ENCODE peak calls at places on chromosomes 7 and 10, in six cellular contexts. B is neuronal stem cell, F is H9, C is IMR-90, W is H1, S is mesenchymal stem cell. I is an unnamed sample.

GRCh38 chr7:139745330-139746143 is 32.3 kb downstream of the HIPK2 start:
- DNase-seq in F (no peak), W (no peak), B (no peak), S (peak), C (no peak), I (no peak)

GRCh38 chr7:41005381-41005901 is 697.4 kb downstream of the INHBA start:
- DNase-seq in S (peak), B (no peak), C (peak), F (no peak), W (no peak), I (peak)

GRCh38 chr10:75208177-75208576 is 2.4 kb upstream of the VDAC2 start:
- DNase-seq in B (no peak), S (peak), C (peak), W (no peak), F (no peak), I (peak)

GRCh38 chr10:46541017-46541661 is 15.3 kb downstream of the GPRIN2 start:
- DNase-seq in F (peak), C (no peak), B (peak), S (peak), W (no peak), I (no peak)

GRCh38 chr10:46550795-46551700 is 5.4 kb downstream of the GPRIN2 start:
- DNase-seq in W (no peak), S (no peak), B (no peak), F (peak), C (no peak), I (no peak)

GRCh38 chr7:126780993-126781392 is 471.7 kb downstream of the GRM8 start:
- DNase-seq in W (no peak), C (no peak), F (no peak), B (no peak), S (no peak), I (no peak)

GRCh38 chr10:7561216-7561893 is 105.4 kb downstream of the ITIH5 start:
- DNase-seq in C (no peak), S (no peak), F (peak), B (no peak), W (no peak), I (peak)

GRCh38 chr10:114151486-114151885 is 22.5 kb downstream of the CCDC186 start:
- DNase-seq in W (no peak), S (peak), F (no peak), C (peak), B (no peak), I (peak)

GRCh38 chr10:36110097-36110496 is 468.0 kb upstream of the FZD8 start:
- DNase-seq in B (no peak), W (no peak), C (no peak), S (no peak), F (no peak), I (no peak)

GRCh38 chr7:76225379-76225778 is 23.7 kb downstream of the SRRM3 start:
- DNase-seq in W (no peak), C (peak), S (peak), F (peak), B (peak), I (peak)

GRCh38 chr10:38146579-38147333 is 52.6 kb downstream of the ZNF37A start:
- DNase-seq in F (no peak), S (no peak), B (no peak), W (no peak), C (peak), I (no peak)

GRCh38 chr7:54653905-54654304 is 105.1 kb downstream of the SEC61G start:
- DNase-seq in B (no peak), S (no peak), F (no peak), W (no peak), C (no peak), I (no peak)

GRCh38 chr7:112398534-112398933 is 51.7 kb upstream of the IFRD1 start:
- DNase-seq in S (no peak), C (no peak), B (no peak), F (no peak), W (no peak), I (no peak)

GRCh38 chr10:114662651-114663217 is 4.7 kb upstream of the ABLIM1 start:
- DNase-seq in F (no peak), W (no peak), B (no peak), C (no peak), S (no peak), I (no peak)

GRCh38 chr10:119496282-119496681 is 46.2 kb downstream of the RGS10 start:
- DNase-seq in W (no peak), S (peak), C (no peak), B (no peak), F (no peak), I (peak)

GRCh38 chr10:17116193-17116592 is 13.4 kb downstream of the CUBN start:
- DNase-seq in W (no peak), B (no peak), S (no peak), F (no peak), C (no peak), I (no peak)
- H2AK5ac ChIP-seq in W (no peak), B (no peak), S (no peak), F (no peak), C (peak), I (no peak)

GRCh38 chr10:24536653-24537052 is 187.0 kb downstream of the ARHGAP21 start:
- DNase-seq in F (no peak), W (no peak), C (no peak), B (no peak), S (no peak), I (no peak)

GRCh38 chr10:24541239-24541753 is 182.4 kb downstream of the ARHGAP21 start:
- DNase-seq in F (no peak), W (no peak), S (no peak), B (no peak), C (no peak), I (peak)

GRCh38 chr10:24544776-24545175 is 178.9 kb downstream of the ARHGAP21 start:
- DNase-seq in F (no peak), S (no peak), B (no peak), C (no peak), W (no peak), I (no peak)

GRCh38 chr10:24545585-24545984 is 178.1 kb downstream of the ARHGAP21 start:
- DNase-seq in S (no peak), F (no peak), B (no peak), C (no peak), W (no peak), I (no peak)

GRCh38 chr10:24542314-24543270 is 181.1 kb downstream of the ARHGAP21 start:
- DNase-seq in F (no peak), B (no peak), S (no peak), W (no peak), C (no peak), I (peak)
- H4K91ac ChIP-seq in F (no peak), B (no peak), S (no peak), W (no peak), C (no peak), I (no peak)

DNA sequence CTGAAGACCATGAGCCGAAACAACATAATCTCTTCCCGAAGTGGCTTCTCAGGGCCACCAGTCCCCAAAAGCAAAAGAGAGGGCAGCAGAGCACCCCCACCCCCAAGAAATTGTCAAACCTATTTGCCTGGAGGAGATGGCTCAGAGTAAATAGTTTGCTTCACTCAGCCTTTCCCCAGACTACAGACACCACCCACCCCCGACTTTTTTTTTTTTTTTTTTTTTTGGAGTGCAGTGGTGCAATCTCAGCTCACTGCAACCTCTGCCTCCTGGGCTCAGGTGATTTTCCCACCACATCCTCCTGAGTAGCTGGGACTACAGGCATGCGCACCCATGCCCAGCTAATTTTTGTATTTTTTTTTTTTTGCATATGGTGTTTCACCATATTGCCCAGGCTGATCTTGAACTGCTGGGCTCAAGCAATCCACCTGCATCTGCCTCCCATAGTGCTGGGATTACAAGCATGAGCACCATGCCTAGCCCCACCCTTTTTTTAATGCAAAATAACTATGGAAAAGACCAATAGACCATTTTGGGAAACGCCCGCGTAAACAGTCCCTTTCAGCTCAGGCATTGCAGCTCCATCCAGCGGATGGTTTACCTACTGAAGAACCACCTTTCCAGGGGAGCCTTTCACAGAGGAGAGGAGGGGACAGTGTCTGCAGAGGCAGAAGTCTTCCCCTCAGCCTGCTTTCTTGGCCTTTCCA is 9.8 kb downstream of the ZMIZ1 start:
- DNase-seq in W (no peak), B (no peak), F (no peak), S (no peak), C (no peak), I (no peak)
- H3K4me2 ChIP-seq in W (no peak), B (no peak), F (no peak), S (no peak), C (peak), I (no peak)

DNA sequence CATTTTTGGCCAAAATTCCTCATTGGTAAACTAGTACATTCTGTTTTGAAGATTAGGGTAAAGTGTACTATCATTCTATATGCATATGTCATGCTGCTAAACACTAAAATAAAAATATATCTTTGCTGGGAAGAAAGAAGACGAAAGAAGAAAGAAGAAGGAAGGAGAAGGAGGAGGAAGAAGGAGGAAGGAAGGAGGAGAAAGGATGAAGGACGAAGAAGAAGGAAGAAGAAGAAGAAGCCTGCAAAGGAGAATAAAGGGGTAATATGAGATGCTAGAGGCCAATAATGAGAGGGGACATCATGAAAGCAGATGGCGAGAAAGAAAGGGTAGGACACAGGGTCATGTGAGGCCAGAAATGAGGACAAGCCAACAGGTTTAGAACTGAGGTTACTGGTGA is 8.0 kb downstream of the SLC25A13 start:
- DNase-seq in C (no peak), B (no peak), W (no peak), S (no peak), F (no peak), I (no peak)
- H2AK5ac ChIP-seq in C (no peak), B (no peak), W (no peak), S (no peak), F (no peak), I (no peak)

GRCh38 chr10:85527610-85528317 is 838.8 kb downstream of the GRID1 start:
- DNase-seq in C (no peak), S (no peak), F (no peak), W (no peak), B (no peak), I (no peak)
- H4K91ac ChIP-seq in C (no peak), S (no peak), F (no peak), W (no peak), B (no peak), I (no peak)

GRCh38 chr10:77390481-77390891 is 247.1 kb downstream of the KCNMA1 start:
- DNase-seq in W (no peak), C (no peak), S (peak), B (no peak), F (no peak), I (no peak)
- H3K4me2 ChIP-seq in W (no peak), C (no peak), S (no peak), B (no peak), F (no peak), I (no peak)

GRCh38 chr10:73649876-73650536 is 5.8 kb downstream of the SYNPO2L start:
- DNase-seq in S (peak), F (no peak), W (no peak), B (no peak), C (peak), I (peak)
- H2AK5ac ChIP-seq in S (peak), F (no peak), W (no peak), B (no peak), C (peak), I (no peak)

DNA sequence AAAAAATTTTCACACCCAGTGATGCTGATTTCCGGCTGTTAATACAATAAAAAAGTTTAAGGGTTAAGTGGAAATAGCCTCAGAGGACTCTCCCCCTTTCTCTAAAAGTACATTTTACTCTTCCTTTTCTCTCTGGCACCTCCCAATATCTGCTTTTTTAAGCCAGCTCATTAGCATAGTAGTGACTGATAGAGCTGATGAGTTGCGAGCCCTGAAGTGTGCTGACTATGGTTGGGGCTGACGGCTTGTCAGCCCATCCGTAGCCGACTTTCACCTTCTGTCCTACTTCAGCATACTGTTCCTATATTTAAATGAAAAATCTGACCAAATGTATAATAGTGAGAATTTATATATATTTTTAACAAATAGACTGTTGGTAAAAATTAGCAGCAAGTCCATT is 80.0 kb downstream of the SHH start:
- DNase-seq in F (no peak), S (no peak), B (no peak), W (no peak), C (no peak), I (no peak)
- H4K91ac ChIP-seq in F (no peak), S (no peak), B (no peak), W (no peak), C (no peak), I (no peak)

GRCh38 chr7:28879105-28879504 is 79.0 kb downstream of the TRIL start:
- DNase-seq in B (no peak), C (no peak), W (no peak), S (no peak), F (no peak), I (no peak)
- H3K4me2 ChIP-seq in B (no peak), C (no peak), W (no peak), S (no peak), F (no peak), I (no peak)

GRCh38 chr7:151408498-151408838 is 1.4 kb downstream of the WDR86 start:
- DNase-seq in C (no peak), B (no peak), S (no peak), F (no peak), W (no peak), I (no peak)
- H2AK5ac ChIP-seq in C (no peak), B (peak), S (no peak), F (no peak), W (peak), I (no peak)

I was measured in trophoblast cell.